ENCODE peak calls at places on chromosomes 2 and 18, in ten cellular contexts. One of them, this sample, is unnamed.

GRCh38 chr2:170715932-170716777 is 1.0 kb downstream of the SP5 start:
- DNase-seq in heart left ventricle: peak; percentile 13
- DNase-seq in breast epithelium: no peak
- DNase-seq in H54: no peak
- DNase-seq in uterus: no peak
- DNase-seq in endothelial cell of umbilical vein: no peak
- DNase-seq in A549: no peak
- DNase-seq in tibial nerve: no peak
- DNase-seq in stomach: peak; percentile 52
- DNase-seq in spleen: no peak
- DNase-seq in this sample: peak; percentile 47

GRCh38 chr2:165440367-165440766 is 29.1 kb upstream of the CSRNP3 start:
- DNase-seq in breast epithelium: no peak
- DNase-seq in A549: no peak
- DNase-seq in tibial nerve: peak; percentile 5
- DNase-seq in endothelial cell of umbilical vein: peak; percentile 36
- DNase-seq in spleen: no peak
- DNase-seq in uterus: no peak
- DNase-seq in stomach: no peak
- DNase-seq in H54: no peak
- DNase-seq in heart left ventricle: no peak
- DNase-seq in this sample: no peak

GRCh38 chr2:71071681-71072398 is 3.4 kb downstream of the NAGK start:
- DNase-seq in A549: no peak
- DNase-seq in stomach: no peak
- DNase-seq in uterus: no peak
- DNase-seq in breast epithelium: no peak
- DNase-seq in heart left ventricle: peak; percentile 33
- DNase-seq in tibial nerve: peak; percentile 43
- DNase-seq in spleen: peak; percentile 87
- DNase-seq in H54: no peak
- DNase-seq in endothelial cell of umbilical vein: peak; percentile 52
- DNase-seq in this sample: no peak

GRCh38 chr2:174603280-174603679 is 5.7 kb upstream of the WIPF1 start:
- DNase-seq in spleen: peak; percentile 70
- DNase-seq in A549: peak; percentile 48
- DNase-seq in heart left ventricle: peak; percentile 68
- DNase-seq in breast epithelium: no peak
- DNase-seq in tibial nerve: peak; percentile 68
- DNase-seq in uterus: no peak
- DNase-seq in endothelial cell of umbilical vein: peak; percentile 62
- DNase-seq in stomach: peak; percentile 50
- DNase-seq in H54: no peak
- DNase-seq in this sample: peak; percentile 70

GRCh38 chr2:153235516-153235915 is 243.0 kb downstream of the RPRM start:
- DNase-seq in A549: no peak
- DNase-seq in endothelial cell of umbilical vein: no peak
- DNase-seq in tibial nerve: no peak
- DNase-seq in stomach: no peak
- DNase-seq in H54: no peak
- DNase-seq in heart left ventricle: no peak
- DNase-seq in spleen: no peak
- DNase-seq in uterus: no peak
- DNase-seq in breast epithelium: no peak
- DNase-seq in this sample: no peak

GRCh38 chr2:30282081-30282480 is 50.7 kb downstream of the LBH start:
- DNase-seq in stomach: no peak
- DNase-seq in uterus: no peak
- DNase-seq in tibial nerve: no peak
- DNase-seq in breast epithelium: no peak
- DNase-seq in spleen: peak; percentile 93
- DNase-seq in endothelial cell of umbilical vein: no peak
- DNase-seq in H54: no peak
- DNase-seq in A549: no peak
- DNase-seq in heart left ventricle: no peak
- DNase-seq in this sample: no peak

GRCh38 chr2:229713371-229714079 is 830 bp downstream of the DNER start:
- DNase-seq in breast epithelium: no peak
- DNase-seq in A549: peak; percentile 27
- DNase-seq in H54: peak; percentile 70
- DNase-seq in tibial nerve: no peak
- DNase-seq in heart left ventricle: peak; percentile 8
- DNase-seq in stomach: peak; percentile 32
- DNase-seq in uterus: no peak
- DNase-seq in endothelial cell of umbilical vein: no peak
- DNase-seq in spleen: no peak
- DNase-seq in this sample: no peak

GRCh38 chr2:218382785-218383184 is 712 bp downstream of the SLC11A1 start:
- DNase-seq in tibial nerve: no peak
- DNase-seq in stomach: no peak
- DNase-seq in uterus: no peak
- DNase-seq in A549: no peak
- DNase-seq in endothelial cell of umbilical vein: no peak
- DNase-seq in H54: no peak
- DNase-seq in breast epithelium: no peak
- DNase-seq in spleen: no peak
- DNase-seq in heart left ventricle: no peak
- DNase-seq in this sample: no peak

GRCh38 chr2:1219901-1220691 is 193.2 kb upstream of the TPO start:
- DNase-seq in heart left ventricle: no peak
- DNase-seq in H54: no peak
- DNase-seq in uterus: no peak
- DNase-seq in endothelial cell of umbilical vein: no peak
- DNase-seq in stomach: no peak
- DNase-seq in breast epithelium: no peak
- DNase-seq in tibial nerve: no peak
- DNase-seq in A549: no peak
- DNase-seq in spleen: no peak
- DNase-seq in this sample: no peak

GRCh38 chr2:234333168-234334130 is 163.4 kb downstream of the ARL4C start:
- DNase-seq in stomach: no peak
- DNase-seq in heart left ventricle: no peak
- DNase-seq in endothelial cell of umbilical vein: no peak
- DNase-seq in spleen: no peak
- DNase-seq in A549: no peak
- DNase-seq in uterus: no peak
- DNase-seq in tibial nerve: no peak
- DNase-seq in H54: no peak
- DNase-seq in breast epithelium: no peak
- DNase-seq in this sample: no peak

GRCh38 chr2:151374426-151374825 is 17.0 kb downstream of the TNFAIP6 start:
- DNase-seq in endothelial cell of umbilical vein: peak; percentile 66
- DNase-seq in H54: peak; percentile 45
- DNase-seq in tibial nerve: no peak
- DNase-seq in A549: peak; percentile 60
- DNase-seq in breast epithelium: no peak
- DNase-seq in spleen: no peak
- DNase-seq in stomach: no peak
- DNase-seq in uterus: no peak
- DNase-seq in heart left ventricle: no peak
- DNase-seq in this sample: no peak

GRCh38 chr2:55946793-55947192 is 23.2 kb upstream of the EFEMP1 start:
- DNase-seq in heart left ventricle: no peak
- DNase-seq in A549: no peak
- DNase-seq in endothelial cell of umbilical vein: no peak
- DNase-seq in uterus: no peak
- DNase-seq in H54: no peak
- DNase-seq in spleen: no peak
- DNase-seq in stomach: no peak
- DNase-seq in breast epithelium: no peak
- DNase-seq in tibial nerve: no peak
- DNase-seq in this sample: no peak

GRCh38 chr18:75287700-75288099 is 77.1 kb downstream of the TSHZ1 start:
- DNase-seq in tibial nerve: no peak
- DNase-seq in breast epithelium: no peak
- DNase-seq in heart left ventricle: no peak
- DNase-seq in endothelial cell of umbilical vein: no peak
- DNase-seq in A549: no peak
- DNase-seq in spleen: no peak
- DNase-seq in uterus: no peak
- DNase-seq in H54: no peak
- DNase-seq in stomach: no peak
- DNase-seq in this sample: no peak

GRCh38 chr18:50097702-50098101 is 97.2 kb downstream of the MYO5B start:
- DNase-seq in tibial nerve: no peak
- DNase-seq in endothelial cell of umbilical vein: no peak
- DNase-seq in heart left ventricle: no peak
- DNase-seq in breast epithelium: peak; percentile 55
- DNase-seq in stomach: peak; percentile 73
- DNase-seq in spleen: no peak
- DNase-seq in H54: no peak
- DNase-seq in uterus: no peak
- DNase-seq in A549: no peak
- DNase-seq in this sample: no peak
- TF ChIP-seq POLR2A in tibial nerve: no peak
- TF ChIP-seq POLR2A in endothelial cell of umbilical vein: no peak
- TF ChIP-seq POLR2A in heart left ventricle: no peak
- TF ChIP-seq POLR2A in breast epithelium: no peak
- TF ChIP-seq POLR2A in stomach: no peak
- TF ChIP-seq POLR2A in spleen: no peak
- TF ChIP-seq POLR2A in H54: no peak
- TF ChIP-seq POLR2A in uterus: no peak
- TF ChIP-seq POLR2A in A549: no peak
- TF ChIP-seq POLR2A in this sample: no peak

GRCh38 chr18:22044474-22045220 is 124.7 kb upstream of the GATA6 start:
- DNase-seq in endothelial cell of umbilical vein: no peak
- DNase-seq in uterus: no peak
- DNase-seq in stomach: peak; percentile 89
- DNase-seq in A549: no peak
- DNase-seq in H54: no peak
- DNase-seq in heart left ventricle: no peak
- DNase-seq in breast epithelium: peak; percentile 64
- DNase-seq in spleen: no peak
- DNase-seq in tibial nerve: no peak
- DNase-seq in this sample: no peak
- TF ChIP-seq POLR2A in endothelial cell of umbilical vein: no peak
- TF ChIP-seq POLR2A in uterus: no peak
- TF ChIP-seq POLR2A in stomach: no peak
- TF ChIP-seq POLR2A in A549: no peak
- TF ChIP-seq POLR2A in H54: no peak
- TF ChIP-seq POLR2A in heart left ventricle: no peak
- TF ChIP-seq POLR2A in breast epithelium: no peak
- TF ChIP-seq POLR2A in spleen: no peak
- TF ChIP-seq POLR2A in tibial nerve: no peak
- TF ChIP-seq POLR2A in this sample: no peak

GRCh38 chr2:43224131-43224570 is 2.3 kb downstream of the ZFP36L2 start:
- DNase-seq in endothelial cell of umbilical vein: peak; percentile 72
- DNase-seq in uterus: peak; percentile 74
- DNase-seq in H54: no peak
- DNase-seq in stomach: peak; percentile 69
- DNase-seq in heart left ventricle: peak; percentile 77
- DNase-seq in tibial nerve: peak; percentile 58
- DNase-seq in A549: peak; percentile 87
- DNase-seq in breast epithelium: peak; percentile 58
- DNase-seq in spleen: peak; percentile 93
- DNase-seq in this sample: peak; percentile 76
- TF ChIP-seq POLR2A in endothelial cell of umbilical vein: no peak
- TF ChIP-seq POLR2A in uterus: no peak
- TF ChIP-seq POLR2A in H54: no peak
- TF ChIP-seq POLR2A in stomach: no peak
- TF ChIP-seq POLR2A in heart left ventricle: no peak
- TF ChIP-seq POLR2A in tibial nerve: no peak
- TF ChIP-seq POLR2A in A549: no peak
- TF ChIP-seq POLR2A in breast epithelium: no peak
- TF ChIP-seq POLR2A in spleen: peak; percentile 48
- TF ChIP-seq POLR2A in this sample: peak; percentile 16

GRCh38 chr18:79962835-79963657 is 1.4 kb upstream of the HSBP1L1 start:
- DNase-seq in A549: no peak
- DNase-seq in H54: no peak
- DNase-seq in uterus: no peak
- DNase-seq in stomach: no peak
- DNase-seq in heart left ventricle: no peak
- DNase-seq in tibial nerve: no peak
- DNase-seq in endothelial cell of umbilical vein: no peak
- DNase-seq in breast epithelium: no peak
- DNase-seq in spleen: no peak
- DNase-seq in this sample: no peak
- TF ChIP-seq POLR2A in A549: no peak
- TF ChIP-seq POLR2A in H54: no peak
- TF ChIP-seq POLR2A in uterus: no peak
- TF ChIP-seq POLR2A in stomach: no peak
- TF ChIP-seq POLR2A in heart left ventricle: no peak
- TF ChIP-seq POLR2A in tibial nerve: no peak
- TF ChIP-seq POLR2A in endothelial cell of umbilical vein: no peak
- TF ChIP-seq POLR2A in breast epithelium: no peak
- TF ChIP-seq POLR2A in spleen: no peak
- TF ChIP-seq POLR2A in this sample: no peak